ENCODE peak calls at places on chromosomes 2 and 18, in five cellular contexts. C is trophoblast cell, M is H1, K is H9, B is mesenchymal stem cell. I is an unnamed sample.

GRCh38 chr2:26840937-26841610 is 6.9 kb upstream of the DPYSL5 start:
- DNase-seq in K (no peak), M (no peak), B (no peak), C (no peak), I (no peak)

GRCh38 chr2:11967946-11968465 is 221.6 kb downstream of the LPIN1 start:
- DNase-seq in K (no peak), B (peak), M (no peak), C (no peak), I (no peak)

GRCh38 chr2:141513853-141514252 is 617.0 kb downstream of the LRP1B start:
- DNase-seq in C (no peak), M (no peak), K (no peak), B (no peak), I (no peak)

GRCh38 chr2:241148239-241148638 is 1.0 kb downstream of the PASK start:
- DNase-seq in M (no peak), K (no peak), C (no peak), B (no peak), I (no peak)

GRCh38 chr18:68696937-68697336 is 18.0 kb downstream of the TMX3 start:
- DNase-seq in M (no peak), B (no peak), K (no peak), C (no peak), I (no peak)

GRCh38 chr2:118635891-118636290 is 211.6 kb downstream of the EN1 start:
- DNase-seq in M (no peak), C (no peak), B (no peak), K (no peak), I (no peak)

GRCh38 chr2:161158882-161159281 is 1.3 kb upstream of the TANK start:
- DNase-seq in K (no peak), M (no peak), C (no peak), B (no peak), I (no peak)

GRCh38 chr2:146981921-146982320 is 862.9 kb upstream of the ACVR2A start:
- DNase-seq in M (no peak), K (no peak), C (no peak), B (no peak), I (no peak)

GRCh38 chr2:211408485-211408884 is 852.1 kb downstream of the CPS1 start:
- DNase-seq in M (no peak), K (no peak), B (no peak), C (no peak), I (peak)

GRCh38 chr2:43226955-43227829 is 786 bp upstream of the ZFP36L2 start:
- DNase-seq in K (peak), B (peak), M (peak), C (peak), I (peak)

GRCh38 chr2:27737676-27738348 is 33.7 kb upstream of the MRPL33 start:
- DNase-seq in B (peak), C (no peak), M (no peak), K (no peak), I (no peak)

GRCh38 chr18:62388855-62389760 is 64.0 kb downstream of the TNFRSF11A start:
- DNase-seq in C (peak), B (no peak), M (no peak), K (no peak), I (no peak)

GRCh38 chr2:102385522-102385921 is 29.9 kb downstream of the IL18R1 start:
- DNase-seq in C (no peak), B (no peak), M (no peak), K (no peak), I (no peak)

GRCh38 chr2:237558918-237559645 is 7.3 kb upstream of the PRLH start:
- DNase-seq in B (peak), M (no peak), C (no peak), K (no peak), I (no peak)

GRCh38 chr2:11071207-11071606 is 84.1 kb upstream of the SLC66A3 start:
- DNase-seq in C (no peak), B (peak), M (peak), K (peak), I (no peak)

GRCh38 chr2:195818521-195818920 is 161.5 kb downstream of the SLC39A10 start:
- DNase-seq in C (no peak), K (no peak), M (no peak), B (peak), I (no peak)

GRCh38 chr2:120319135-120319534 is 26.8 kb upstream of the INHBB start:
- DNase-seq in C (no peak), K (no peak), B (no peak), M (no peak), I (no peak)

GRCh38 chr2:208466133-208466919 is 59.7 kb downstream of the PTH2R start:
- DNase-seq in M (peak), K (peak), B (peak), C (peak), I (peak)

GRCh38 chr2:100921685-100922161 is 80.4 kb upstream of the RPL31 start:
- DNase-seq in K (no peak), M (no peak), B (peak), C (peak), I (no peak)

GRCh38 chr18:54679318-54680149 is 88.5 kb downstream of the DYNAP start:
- DNase-seq in M (no peak), K (no peak), C (no peak), B (peak), I (peak)

GRCh38 chr2:211598238-211598637 is 940.4 kb downstream of the ERBB4 start:
- DNase-seq in C (no peak), M (no peak), K (no peak), B (no peak), I (no peak)

GRCh38 chr2:232113821-232114220 is 152.3 kb downstream of the DIS3L2 start:
- DNase-seq in B (peak), C (no peak), M (no peak), K (no peak), I (no peak)

GRCh38 chr2:234983011-234983726 is 31.4 kb downstream of the SH3BP4 start:
- DNase-seq in M (no peak), K (no peak), B (no peak), C (no peak), I (no peak)

GRCh38 chr2:72562451-72563153 is 263.2 kb downstream of the EXOC6B start:
- DNase-seq in K (no peak), M (no peak), C (peak), B (peak), I (no peak)

GRCh38 chr2:3475771-3476170 is 43.6 kb downstream of the ADI1 start:
- DNase-seq in K (no peak), C (no peak), B (no peak), M (no peak), I (no peak)

DNA sequence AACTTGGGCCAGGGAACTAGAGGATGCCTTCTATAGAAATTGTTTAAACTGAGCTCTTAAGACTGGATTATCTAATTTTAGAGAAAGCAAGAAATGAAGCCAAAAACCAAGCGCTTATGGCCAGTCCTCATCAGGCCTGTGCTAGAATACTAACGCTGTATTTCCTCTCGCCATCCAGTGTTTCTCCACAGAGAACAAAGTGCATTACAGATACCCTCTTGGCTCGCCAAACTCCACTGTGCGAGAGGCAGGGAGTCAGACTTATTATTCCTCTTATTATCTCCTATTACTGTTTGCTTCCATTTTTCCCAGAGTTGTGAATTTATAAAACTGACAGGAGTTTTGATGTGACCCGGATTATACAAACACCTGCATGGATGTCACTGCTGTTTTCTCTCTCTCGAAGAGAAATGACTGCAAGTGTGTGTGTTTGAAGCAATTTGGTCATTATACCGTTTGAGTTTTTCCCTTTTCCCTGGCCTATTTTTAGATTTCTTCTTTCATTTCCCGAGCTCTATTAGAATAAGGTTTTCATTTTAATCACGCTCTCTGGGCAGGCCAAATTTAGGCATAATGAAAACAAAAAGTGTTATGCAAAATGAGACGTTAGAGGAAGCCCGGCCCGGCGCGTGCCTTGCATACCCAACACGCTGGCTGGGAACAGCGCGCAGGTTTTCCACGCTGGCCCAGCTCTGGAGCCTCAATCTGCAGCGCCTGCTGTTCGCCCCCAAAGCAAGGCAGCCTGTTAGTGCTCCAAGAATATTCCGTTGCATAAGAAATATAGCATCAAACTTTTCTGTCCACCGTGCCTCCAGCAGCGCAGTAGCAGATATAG is 103.3 kb downstream of the ALK start:
- DNase-seq in C (no peak), B (no peak), M (no peak), K (no peak), I (no peak)
- H2BK12ac ChIP-seq in C (no peak), B (no peak), M (no peak), K (no peak), I (no peak)

GRCh38 chr18:23092121-23092520 is 43.2 kb upstream of the CABLES1 start:
- DNase-seq in M (no peak), B (no peak), C (no peak), K (no peak), I (no peak)

GRCh38 chr18:23088343-23088742 is 46.9 kb upstream of the CABLES1 start:
- DNase-seq in M (no peak), K (no peak), C (no peak), B (no peak), I (no peak)

GRCh38 chr18:23087352-23087751 is 47.9 kb upstream of the CABLES1 start:
- DNase-seq in C (no peak), B (no peak), M (no peak), K (no peak), I (no peak)
- H3K14ac ChIP-seq in C (no peak), B (no peak), M (no peak), K (no peak), I (no peak)

GRCh38 chr2:132656213-132656612 is 13.8 kb downstream of the LYPD1 start:
- DNase-seq in B (no peak), M (no peak), C (no peak), K (no peak), I (no peak)
- H3K18ac ChIP-seq in B (no peak), M (no peak), C (no peak), K (no peak), I (no peak)

GRCh38 chr2:1929962-1930361 is 185.6 kb upstream of the PXDN start:
- DNase-seq in B (no peak), K (no peak), C (no peak), M (no peak), I (no peak)

GRCh38 chr2:1930376-1930775 is 186.1 kb upstream of the PXDN start:
- DNase-seq in C (no peak), K (no peak), M (peak), B (no peak), I (no peak)

GRCh38 chr2:1930956-1931914 is 186.9 kb upstream of the PXDN start:
- DNase-seq in M (peak), C (no peak), B (no peak), K (no peak), I (no peak)

GRCh38 chr2:1927896-1928568 is 183.7 kb upstream of the PXDN start:
- DNase-seq in C (no peak), B (no peak), K (no peak), M (no peak), I (no peak)

GRCh38 chr2:1929001-1929400 is 184.7 kb upstream of the PXDN start:
- DNase-seq in K (no peak), C (no peak), B (no peak), M (no peak), I (no peak)
- H2BK12ac ChIP-seq in K (no peak), C (no peak), B (no peak), M (no peak), I (no peak)

GRCh38 chr2:33696234-33696633 is 97.1 kb upstream of the FAM98A start:
- DNase-seq in B (no peak), C (no peak), M (no peak), K (no peak), I (no peak)
- H3K14ac ChIP-seq in B (no peak), C (no peak), M (no peak), K (no peak), I (no peak)

I was measured in neuronal stem cell.